ENCODE peak calls at places on chromosomes 2 and 18, in nine cellular contexts. A, W, J, N, F, V, D, P and M are unnamed samples.
A peak's percentile ranks its signal among the peaks of the same experiment; 100 is the strongest.

GRCh38 chr2:136131484-136131960 is 13.6 kb upstream of the CXCR4 start:
- DNase-seq in W (no peak), P (peak; percentile 92), V (no peak), N (peak; percentile 27), A (no peak), F (no peak), D (no peak), J (no peak), M (no peak)

GRCh38 chr2:108905176-108905575 is 83.8 kb downstream of the EDAR start:
- DNase-seq in D (no peak), F (no peak), P (no peak), V (peak; percentile 38), J (no peak), N (no peak), A (no peak), W (no peak), M (peak; percentile 36)

GRCh38 chr18:21330122-21330701 is 88.2 kb downstream of the GREB1L start:
- DNase-seq in N (no peak), J (no peak), A (peak; percentile 14), V (peak; percentile 32), F (no peak), P (no peak), D (no peak), W (no peak), M (no peak)

GRCh38 chr2:113707106-113707505 is 49.3 kb downstream of the SLC35F5 start:
- DNase-seq in A (no peak), F (no peak), D (no peak), J (no peak), P (no peak), N (no peak), V (no peak), W (no peak), M (no peak)

GRCh38 chr2:99169534-99169933 is 11.3 kb downstream of the MITD1 start:
- DNase-seq in V (no peak), J (no peak), W (no peak), A (no peak), N (no peak), P (no peak), F (no peak), D (no peak), M (no peak)

GRCh38 chr2:86788172-86788571 is 2.5 kb downstream of the CD8A start:
- DNase-seq in A (no peak), D (no peak), J (no peak), V (peak; percentile 41), P (no peak), W (no peak), F (no peak), N (no peak), M (no peak)

GRCh38 chr18:39770399-39770798 is 2184.6 kb upstream of the PIK3C3 start:
- DNase-seq in P (no peak), W (no peak), F (no peak), N (no peak), D (no peak), A (no peak), V (no peak), J (no peak), M (no peak)

GRCh38 chr2:170221317-170222288 is 43.7 kb downstream of the MYO3B start:
- DNase-seq in J (no peak), W (no peak), D (no peak), N (no peak), A (peak; percentile 34), F (no peak), P (no peak), V (no peak), M (no peak)

GRCh38 chr2:36356199-36356989 is 816 bp downstream of the CRIM1 start:
- DNase-seq in N (peak; percentile 66), A (no peak), J (no peak), D (no peak), P (peak; percentile 31), F (peak; percentile 58), W (peak; percentile 56), V (peak; percentile 55), M (peak; percentile 57)

GRCh38 chr2:15313657-15314056 is 247.5 kb downstream of the NBAS start:
- DNase-seq in J (no peak), P (no peak), V (no peak), N (no peak), F (no peak), D (no peak), A (peak; percentile 12), W (no peak), M (no peak)

GRCh38 chr2:182870227-182870626 is 3.8 kb upstream of the FRZB start:
- DNase-seq in W (peak; percentile 49), D (no peak), N (peak; percentile 34), F (no peak), J (no peak), P (no peak), V (peak; percentile 32), A (no peak), M (no peak)

GRCh38 chr18:75854808-75855207 is 427.3 kb upstream of the SMIM21 start:
- DNase-seq in F (no peak), N (no peak), A (no peak), P (no peak), J (no peak), D (no peak), V (no peak), W (no peak), M (no peak)

GRCh38 chr2:18219676-18220075 is 340.8 kb downstream of the RDH14 start:
- DNase-seq in W (no peak), V (no peak), P (no peak), A (no peak), N (no peak), J (no peak), D (no peak), F (no peak), M (no peak)

GRCh38 chr18:58394607-58395425 is 234.1 kb downstream of the ALPK2 start:
- DNase-seq in V (no peak), D (no peak), N (no peak), J (no peak), A (no peak), W (no peak), F (no peak), P (no peak), M (no peak)

GRCh38 chr2:189155795-189156194 is 23.8 kb downstream of the COL5A2 start:
- DNase-seq in D (no peak), P (no peak), F (no peak), J (no peak), V (no peak), W (no peak), A (no peak), N (no peak), M (no peak)

GRCh38 chr2:173785813-173786212 is 179.4 kb downstream of the SP3 start:
- DNase-seq in A (no peak), P (no peak), N (no peak), J (no peak), F (no peak), V (no peak), D (no peak), W (no peak), M (no peak)

GRCh38 chr2:218284106-218284811 is 8.0 kb downstream of the TMBIM1 start:
- DNase-seq in D (no peak), V (peak; percentile 71), W (no peak), J (peak; percentile 51), N (peak; percentile 73), P (no peak), A (peak; percentile 83), F (no peak), M (no peak)

GRCh38 chr2:230907361-230908093 is 17.5 kb downstream of the GPR55 start:
- DNase-seq in W (no peak), A (no peak), J (no peak), P (no peak), D (no peak), F (peak; percentile 37), N (peak; percentile 3), V (peak; percentile 9), M (no peak)

GRCh38 chr2:16832910-16833309 is 167.3 kb upstream of the CYRIA start:
- DNase-seq in V (no peak), F (no peak), N (no peak), J (no peak), P (no peak), W (no peak), A (no peak), D (no peak), M (no peak)

GRCh38 chr2:219627105-219628100 is at the start of gene SLC4A3:
- DNase-seq in V (peak; percentile 31), D (no peak), A (no peak), P (no peak), W (peak; percentile 36), F (no peak), N (no peak), J (no peak), M (no peak)

GRCh38 chr18:55748227-55748738 is 160.3 kb upstream of the TCF4 start:
- DNase-seq in F (no peak), V (no peak), P (no peak), D (no peak), N (no peak), J (no peak), W (no peak), A (no peak), M (no peak)

GRCh38 chr2:8219631-8220393 is 462.0 kb upstream of the ID2 start:
- DNase-seq in F (peak; percentile 52), D (no peak), P (no peak), V (no peak), J (no peak), W (no peak), A (no peak), N (no peak), M (no peak)